ENCODE peak calls at places on chromosomes 3 and 15, in five cellular contexts. Z, J, O, I and Y are unnamed samples.

GRCh38 chr3:51385621-51386091 is 565 bp downstream of the MANF start:
- DNase-seq in I (no peak), Z (no peak), J (no peak), O (no peak), Y (no peak)

GRCh38 chr3:11290743-11291680 is 18.8 kb downstream of the ATG7 start:
- DNase-seq in J (no peak), Z (no peak), O (peak), I (no peak), Y (no peak)

GRCh38 chr3:128481438-128481942 is 11.5 kb downstream of the GATA2 start:
- DNase-seq in I (no peak), O (no peak), J (peak), Z (no peak), Y (no peak)

GRCh38 chr3:150146891-150147761 is 176.4 kb upstream of the PFN2 start:
- DNase-seq in I (no peak), J (no peak), O (peak), Z (peak), Y (no peak)

GRCh38 chr15:99212401-99212800 is 37.0 kb downstream of the TTC23 start:
- DNase-seq in J (no peak), Z (no peak), I (no peak), O (no peak), Y (no peak)

GRCh38 chr15:38260077-38260476 is 7.4 kb downstream of the SPRED1 start:
- DNase-seq in Z (no peak), I (no peak), O (peak), J (no peak), Y (no peak)

GRCh38 chr3:157441102-157441622 is 4.5 kb downstream of the PTX3 start:
- DNase-seq in I (no peak), O (no peak), Z (no peak), J (no peak), Y (no peak)

GRCh38 chr3:139284221-139284620 is 59.6 kb upstream of the MRPS22 start:
- DNase-seq in I (no peak), Z (no peak), J (no peak), O (no peak), Y (no peak)

GRCh38 chr3:186534113-186534669 is 10.0 kb downstream of the CRYGS start:
- DNase-seq in J (no peak), Z (no peak), I (no peak), O (no peak), Y (no peak)

GRCh38 chr3:31974454-31974853 is 6.6 kb downstream of the OSBPL10 start:
- DNase-seq in J (no peak), O (peak), Z (no peak), I (no peak), Y (no peak)

GRCh38 chr3:187025254-187025655 is 94.9 kb downstream of the ST6GAL1 start:
- DNase-seq in O (no peak), Z (no peak), J (no peak), I (no peak), Y (no peak)

GRCh38 chr3:77313843-77314242 is 273.9 kb downstream of the ROBO2 start:
- DNase-seq in J (no peak), O (no peak), I (no peak), Z (no peak), Y (no peak)

GRCh38 chr3:182215881-182216280 is 504.2 kb downstream of the SOX2 start:
- DNase-seq in I (no peak), Z (no peak), O (no peak), J (no peak), Y (no peak)

GRCh38 chr3:101643861-101644613 is 32.9 kb downstream of the ZBTB11 start:
- DNase-seq in Z (peak), J (no peak), O (no peak), I (no peak), Y (no peak)

GRCh38 chr15:65339926-65340325 is 35.4 kb downstream of the RNU5B-1 start:
- DNase-seq in Z (no peak), I (no peak), J (no peak), O (no peak), Y (no peak)

GRCh38 chr15:73467758-73468157 is 24.8 kb downstream of the REC114 start:
- DNase-seq in Z (no peak), O (no peak), I (no peak), J (no peak), Y (no peak)

GRCh38 chr3:143525408-143525807 is 322.9 kb downstream of the SLC9A9 start:
- DNase-seq in Z (no peak), I (no peak), O (peak), J (no peak), Y (no peak)

GRCh38 chr15:48577495-48577894 is 68.0 kb downstream of the FBN1 start:
- DNase-seq in O (peak), J (no peak), Z (peak), I (no peak), Y (no peak)

GRCh38 chr15:91953432-91953831 is 99.9 kb downstream of the SLCO3A1 start:
- DNase-seq in J (no peak), I (no peak), O (no peak), Z (no peak), Y (no peak)